ENCODE peak calls at places on chromosomes 5 and 9, in four cellular contexts. Q is COR-L47; V is activated T-cell treated with anti-CD3 and anti-CD28 coated beads, Interleukin-2, amount 50 U/mL, for 4 hours; Y is SK-MEL-5. R is an unnamed sample.

GRCh38 chr5:69491838-69492390 is 676 bp upstream of the OCLN start:
- DNase-seq in Q (no peak), V (no peak), Y (no peak), R (no peak)

GRCh38 chr5:174518512-174518911 is 205.9 kb upstream of the MSX2 start:
- DNase-seq in Q (no peak), V (no peak), Y (no peak), R (no peak)

GRCh38 chr5:131282235-131282634 is 18.4 kb downstream of the CDC42SE2 start:
- DNase-seq in Q (no peak), V (no peak), Y (no peak), R (no peak)

GRCh38 chr9:110049699-110050450 is 158.1 kb downstream of the C9orf152 start:
- DNase-seq in Q (no peak), V (no peak), Y (no peak), R (peak)

GRCh38 chr9:22054529-22054928 is 45.4 kb upstream of the CDKN2B start:
- DNase-seq in Q (no peak), V (no peak), Y (no peak), R (no peak)

GRCh38 chr5:59709833-59710232 is 183.7 kb downstream of the PDE4D start:
- DNase-seq in Q (no peak), V (no peak), Y (no peak), R (no peak)

GRCh38 chr9:77462066-77462465 is 186.1 kb downstream of the GNA14 start:
- DNase-seq in Q (no peak), V (no peak), Y (no peak), R (no peak)

GRCh38 chr9:38622083-38622674 is 1.8 kb upstream of the ANKRD18A start:
- DNase-seq in Q (peak), V (no peak), Y (no peak), R (no peak)

GRCh38 chr9:111622626-111623025 is 8.5 kb upstream of the DNAJC25 start:
- DNase-seq in Q (no peak), V (no peak), Y (peak), R (no peak)

GRCh38 chr5:37889612-37890317 is 49.9 kb upstream of the GDNF start:
- DNase-seq in Q (no peak), V (no peak), Y (peak), R (no peak)

GRCh38 chr5:112142769-112143270 is 276.3 kb downstream of the EPB41L4A start:
- DNase-seq in Q (no peak), V (no peak), Y (no peak), R (no peak)

GRCh38 chr9:112086627-112087026 is 88.5 kb downstream of the SUSD1 start:
- DNase-seq in Q (no peak), V (no peak), Y (peak), R (no peak)

GRCh38 chr9:111959468-111959941 is 62.9 kb downstream of the UGCG start:
- DNase-seq in Q (no peak), V (no peak), Y (no peak), R (no peak)

GRCh38 chr9:70045452-70045851 is 1.8 kb downstream of the MAMDC2 start:
- DNase-seq in Q (no peak), V (no peak), Y (no peak), R (no peak)

GRCh38 chr9:14071484-14071883 is 242.5 kb downstream of the NFIB start:
- DNase-seq in Q (no peak), V (no peak), Y (no peak), R (no peak)

GRCh38 chr5:1065891-1066650 is 45.8 kb downstream of the SLC12A7 start:
- DNase-seq in Q (no peak), V (no peak), Y (no peak), R (no peak)

GRCh38 chr9:129336130-129336528 is 158.1 kb upstream of the IER5L start:
- DNase-seq in Q (no peak), V (no peak), Y (no peak), R (no peak)

GRCh38 chr9:105119166-105119565 is 125.3 kb upstream of the SLC44A1 start:
- DNase-seq in Q (no peak), V (no peak), Y (no peak), R (no peak)